ENCODE peak calls at places on chromosomes 12 and 14, in nine cellular contexts. One of them, this sample, is unnamed.

GRCh38 chr14:105172476-105172875 is 3.9 kb upstream of the JAG2 start:
- DNase-seq in fibroblast of pulmonary artery: no peak
- DNase-seq in type B pancreatic cell: no peak
- DNase-seq in WERI-Rb-1: no peak
- DNase-seq in adrenal gland: no peak
- DNase-seq in body of pancreas: no peak
- DNase-seq in osteoblast: no peak
- DNase-seq in Calu3: no peak
- DNase-seq in lower leg skin: no peak
- DNase-seq in this sample: no peak

GRCh38 chr12:26339976-26340375 is 144.6 kb downstream of the SSPN start:
- DNase-seq in fibroblast of pulmonary artery: no peak
- DNase-seq in lower leg skin: no peak
- DNase-seq in Calu3: no peak
- DNase-seq in body of pancreas: no peak
- DNase-seq in adrenal gland: no peak
- DNase-seq in type B pancreatic cell: no peak
- DNase-seq in osteoblast: no peak
- DNase-seq in WERI-Rb-1: no peak
- DNase-seq in this sample: no peak

GRCh38 chr14:85566603-85567002 is 36.7 kb downstream of the FLRT2 start:
- DNase-seq in body of pancreas: no peak
- DNase-seq in WERI-Rb-1: no peak
- DNase-seq in adrenal gland: no peak
- DNase-seq in lower leg skin: no peak
- DNase-seq in Calu3: no peak
- DNase-seq in fibroblast of pulmonary artery: peak
- DNase-seq in type B pancreatic cell: no peak
- DNase-seq in osteoblast: peak
- DNase-seq in this sample: no peak

GRCh38 chr12:128829870-128830504 is 6.2 kb upstream of the SLC15A4 start:
- DNase-seq in osteoblast: no peak
- DNase-seq in body of pancreas: no peak
- DNase-seq in lower leg skin: no peak
- DNase-seq in WERI-Rb-1: peak
- DNase-seq in Calu3: no peak
- DNase-seq in adrenal gland: peak
- DNase-seq in fibroblast of pulmonary artery: no peak
- DNase-seq in type B pancreatic cell: no peak
- DNase-seq in this sample: no peak

GRCh38 chr12:59823535-59823934 is 227.7 kb downstream of the SLC16A7 start:
- DNase-seq in WERI-Rb-1: no peak
- DNase-seq in fibroblast of pulmonary artery: no peak
- DNase-seq in type B pancreatic cell: no peak
- DNase-seq in Calu3: no peak
- DNase-seq in lower leg skin: no peak
- DNase-seq in osteoblast: no peak
- DNase-seq in adrenal gland: no peak
- DNase-seq in body of pancreas: no peak
- DNase-seq in this sample: no peak

GRCh38 chr12:111216387-111217159 is 152.3 kb downstream of the PHETA1 start:
- DNase-seq in adrenal gland: no peak
- DNase-seq in type B pancreatic cell: no peak
- DNase-seq in Calu3: no peak
- DNase-seq in fibroblast of pulmonary artery: no peak
- DNase-seq in osteoblast: no peak
- DNase-seq in WERI-Rb-1: peak
- DNase-seq in body of pancreas: no peak
- DNase-seq in lower leg skin: no peak
- DNase-seq in this sample: no peak

GRCh38 chr12:4228122-4228580 is 45.4 kb upstream of the CCND2 start:
- DNase-seq in WERI-Rb-1: no peak
- DNase-seq in adrenal gland: no peak
- DNase-seq in type B pancreatic cell: peak
- DNase-seq in fibroblast of pulmonary artery: no peak
- DNase-seq in body of pancreas: no peak
- DNase-seq in osteoblast: no peak
- DNase-seq in lower leg skin: no peak
- DNase-seq in Calu3: no peak
- DNase-seq in this sample: peak

GRCh38 chr12:2187195-2187963 is 134.6 kb downstream of the CACNA1C start:
- DNase-seq in adrenal gland: no peak
- DNase-seq in type B pancreatic cell: no peak
- DNase-seq in WERI-Rb-1: no peak
- DNase-seq in fibroblast of pulmonary artery: no peak
- DNase-seq in lower leg skin: no peak
- DNase-seq in body of pancreas: no peak
- DNase-seq in osteoblast: no peak
- DNase-seq in Calu3: no peak
- DNase-seq in this sample: no peak

DNA sequence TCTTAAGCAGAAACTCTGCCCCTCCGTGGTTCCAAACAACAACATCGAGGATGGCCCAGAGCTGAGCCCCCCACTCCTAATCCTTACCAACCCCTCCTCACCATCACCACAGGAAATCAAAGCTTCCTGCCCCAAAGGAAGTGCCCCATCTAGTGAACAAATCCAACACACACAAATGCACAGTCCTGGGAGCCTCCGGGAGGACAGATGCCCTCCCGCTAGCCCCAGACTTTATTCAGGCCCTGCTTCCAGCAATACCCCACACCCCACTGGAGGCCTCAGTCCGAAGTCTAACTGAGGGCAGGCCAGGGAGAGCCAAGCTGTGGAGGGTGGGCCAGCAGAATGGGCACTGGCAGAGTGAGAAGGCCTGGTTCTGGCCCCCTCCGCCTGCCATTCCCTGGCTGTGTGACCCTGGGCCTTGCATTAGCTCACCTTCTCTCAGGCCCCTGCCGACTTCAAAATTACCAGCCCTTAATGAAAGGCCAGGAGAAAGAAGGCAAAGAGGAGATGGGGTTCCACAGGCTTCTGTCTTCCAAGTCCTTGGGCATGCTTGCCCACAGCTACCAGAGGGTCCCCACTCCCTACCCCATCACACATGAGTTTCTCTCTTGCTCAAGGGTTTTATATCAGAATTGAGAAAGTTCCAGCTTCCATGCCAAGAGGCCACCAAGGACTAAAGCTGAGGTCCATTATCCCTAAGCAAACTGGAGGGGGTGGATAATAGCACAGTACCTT is 2.3 kb downstream of the HDAC7 start:
- DNase-seq in adrenal gland: peak
- DNase-seq in lower leg skin: peak
- DNase-seq in fibroblast of pulmonary artery: no peak
- DNase-seq in body of pancreas: no peak
- DNase-seq in Calu3: no peak
- DNase-seq in osteoblast: peak
- DNase-seq in WERI-Rb-1: no peak
- DNase-seq in type B pancreatic cell: no peak
- DNase-seq in this sample: no peak
- TF ChIP-seq CTCF in adrenal gland: no peak
- TF ChIP-seq CTCF in lower leg skin: no peak
- TF ChIP-seq CTCF in fibroblast of pulmonary artery: peak
- TF ChIP-seq CTCF in body of pancreas: no peak
- TF ChIP-seq CTCF in Calu3: no peak
- TF ChIP-seq CTCF in osteoblast: peak
- TF ChIP-seq CTCF in WERI-Rb-1: no peak
- TF ChIP-seq CTCF in type B pancreatic cell: peak
- TF ChIP-seq CTCF in this sample: peak

GRCh38 chr14:80200093-80200492 is 11.2 kb downstream of the DIO2 start:
- DNase-seq in adrenal gland: no peak
- DNase-seq in Calu3: no peak
- DNase-seq in fibroblast of pulmonary artery: no peak
- DNase-seq in type B pancreatic cell: no peak
- DNase-seq in lower leg skin: no peak
- DNase-seq in body of pancreas: no peak
- DNase-seq in WERI-Rb-1: no peak
- DNase-seq in osteoblast: no peak
- DNase-seq in this sample: no peak

GRCh38 chr14:80208426-80208950 is 2.8 kb downstream of the DIO2 start:
- DNase-seq in body of pancreas: no peak
- DNase-seq in fibroblast of pulmonary artery: no peak
- DNase-seq in type B pancreatic cell: no peak
- DNase-seq in Calu3: no peak
- DNase-seq in adrenal gland: no peak
- DNase-seq in WERI-Rb-1: no peak
- DNase-seq in osteoblast: no peak
- DNase-seq in lower leg skin: no peak
- DNase-seq in this sample: no peak

GRCh38 chr14:80206351-80206750 is 5.0 kb downstream of the DIO2 start:
- DNase-seq in WERI-Rb-1: no peak
- DNase-seq in osteoblast: no peak
- DNase-seq in adrenal gland: no peak
- DNase-seq in body of pancreas: no peak
- DNase-seq in lower leg skin: no peak
- DNase-seq in Calu3: no peak
- DNase-seq in fibroblast of pulmonary artery: no peak
- DNase-seq in type B pancreatic cell: no peak
- DNase-seq in this sample: no peak

DNA sequence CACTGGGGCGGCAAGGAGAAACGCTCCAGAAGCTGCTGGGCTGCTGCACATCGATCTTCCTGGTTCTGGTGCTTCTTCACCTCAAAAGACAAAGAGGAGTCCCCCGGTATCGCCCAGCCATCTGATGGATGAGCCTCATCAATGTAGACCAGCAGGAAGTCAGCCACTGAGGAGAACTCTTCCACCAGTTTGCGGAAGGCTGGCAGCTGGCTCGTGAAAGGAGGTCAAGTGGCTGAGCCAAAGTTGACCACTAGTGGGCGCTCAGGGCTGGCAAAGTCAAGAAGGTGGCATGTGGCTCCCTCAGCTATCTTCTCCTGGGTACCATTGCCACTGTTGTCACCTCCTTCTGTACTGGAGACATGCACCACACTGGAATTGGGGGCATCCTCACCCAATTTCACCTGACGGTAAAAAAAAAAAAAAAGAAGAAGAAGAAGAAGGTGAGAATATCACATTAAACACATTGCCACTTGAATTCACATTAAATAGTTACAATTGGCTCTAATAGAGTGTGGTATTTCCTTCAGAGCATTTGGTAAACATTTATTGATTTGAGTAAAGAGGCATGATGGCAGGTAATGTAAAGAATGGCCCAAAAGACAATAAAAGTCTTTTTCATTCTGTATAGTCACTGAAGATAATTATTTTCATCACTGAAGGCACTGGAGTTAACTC is 8.3 kb downstream of the DIO2 start:
- DNase-seq in WERI-Rb-1: peak
- DNase-seq in type B pancreatic cell: no peak
- DNase-seq in Calu3: peak
- DNase-seq in adrenal gland: peak
- DNase-seq in osteoblast: no peak
- DNase-seq in body of pancreas: no peak
- DNase-seq in lower leg skin: no peak
- DNase-seq in fibroblast of pulmonary artery: peak
- DNase-seq in this sample: no peak
- TF ChIP-seq CTCF in WERI-Rb-1: peak
- TF ChIP-seq CTCF in type B pancreatic cell: peak
- TF ChIP-seq CTCF in Calu3: peak
- TF ChIP-seq CTCF in adrenal gland: no peak
- TF ChIP-seq CTCF in osteoblast: peak
- TF ChIP-seq CTCF in body of pancreas: no peak
- TF ChIP-seq CTCF in lower leg skin: no peak
- TF ChIP-seq CTCF in fibroblast of pulmonary artery: peak
- TF ChIP-seq CTCF in this sample: peak

DNA sequence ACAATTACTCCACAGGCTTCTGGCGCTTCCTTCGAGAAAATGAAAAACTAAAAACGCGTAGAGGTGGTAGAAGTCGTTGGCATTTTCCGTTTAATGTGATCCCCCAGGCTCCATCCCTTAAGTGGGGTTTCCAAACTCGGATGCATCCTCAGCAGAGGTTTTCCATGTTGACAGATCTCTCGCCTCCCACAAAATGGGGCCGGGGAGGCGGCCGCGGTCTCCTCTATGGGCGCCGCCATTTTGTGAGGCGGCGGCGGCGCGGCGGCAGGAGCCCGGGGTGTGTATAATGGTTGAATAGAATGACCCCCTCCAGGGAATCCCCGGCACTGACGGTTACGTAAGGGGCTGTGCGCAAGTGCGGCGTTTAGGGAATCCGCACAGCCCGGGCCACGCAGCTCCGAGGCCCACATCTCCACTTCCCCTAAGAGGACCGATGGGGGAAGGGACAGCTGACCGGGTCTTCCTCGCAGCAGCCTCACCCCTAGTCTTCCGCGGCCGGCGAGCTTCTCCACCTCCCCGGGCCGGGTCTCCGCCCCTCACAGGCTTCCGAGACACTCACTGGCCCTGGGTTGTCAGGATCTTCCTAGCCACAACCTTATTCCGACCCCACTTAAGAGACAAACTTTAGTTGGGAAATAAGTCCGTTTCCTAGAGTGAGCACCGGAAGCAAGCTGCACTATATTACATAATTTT is 2.1 kb upstream of the ARID2 start:
- DNase-seq in WERI-Rb-1: peak
- DNase-seq in fibroblast of pulmonary artery: peak
- DNase-seq in type B pancreatic cell: peak
- DNase-seq in adrenal gland: peak
- DNase-seq in body of pancreas: peak
- DNase-seq in lower leg skin: peak
- DNase-seq in Calu3: peak
- DNase-seq in osteoblast: peak
- DNase-seq in this sample: peak
- TF ChIP-seq CTCF in WERI-Rb-1: no peak
- TF ChIP-seq CTCF in fibroblast of pulmonary artery: no peak
- TF ChIP-seq CTCF in type B pancreatic cell: no peak
- TF ChIP-seq CTCF in adrenal gland: no peak
- TF ChIP-seq CTCF in body of pancreas: peak
- TF ChIP-seq CTCF in lower leg skin: no peak
- TF ChIP-seq CTCF in Calu3: no peak
- TF ChIP-seq CTCF in osteoblast: no peak
- TF ChIP-seq CTCF in this sample: no peak

GRCh38 chr12:57725851-57726150 is 12.7 kb downstream of the AGAP2 start:
- DNase-seq in lower leg skin: no peak
- DNase-seq in osteoblast: no peak
- DNase-seq in fibroblast of pulmonary artery: no peak
- DNase-seq in adrenal gland: no peak
- DNase-seq in WERI-Rb-1: no peak
- DNase-seq in type B pancreatic cell: no peak
- DNase-seq in body of pancreas: no peak
- DNase-seq in Calu3: no peak
- DNase-seq in this sample: no peak

GRCh38 chr12:57724936-57725740 is 13.4 kb downstream of the AGAP2 start:
- DNase-seq in WERI-Rb-1: no peak
- DNase-seq in type B pancreatic cell: peak
- DNase-seq in osteoblast: peak
- DNase-seq in adrenal gland: no peak
- DNase-seq in fibroblast of pulmonary artery: no peak
- DNase-seq in Calu3: no peak
- DNase-seq in body of pancreas: no peak
- DNase-seq in lower leg skin: peak
- DNase-seq in this sample: peak

GRCh38 chr12:57726151-57726883 is 12.2 kb downstream of the AGAP2 start:
- DNase-seq in fibroblast of pulmonary artery: peak
- DNase-seq in body of pancreas: peak
- DNase-seq in Calu3: peak
- DNase-seq in WERI-Rb-1: peak
- DNase-seq in type B pancreatic cell: peak
- DNase-seq in lower leg skin: peak
- DNase-seq in adrenal gland: peak
- DNase-seq in osteoblast: peak
- DNase-seq in this sample: peak

GRCh38 chr12:57727758-57728395 is 10.7 kb downstream of the AGAP2 start:
- DNase-seq in lower leg skin: peak
- DNase-seq in adrenal gland: peak
- DNase-seq in type B pancreatic cell: no peak
- DNase-seq in Calu3: no peak
- DNase-seq in body of pancreas: no peak
- DNase-seq in osteoblast: peak
- DNase-seq in WERI-Rb-1: no peak
- DNase-seq in fibroblast of pulmonary artery: no peak
- DNase-seq in this sample: peak

GRCh38 chr12:57726884-57727757 is 11.4 kb downstream of the AGAP2 start:
- DNase-seq in fibroblast of pulmonary artery: no peak
- DNase-seq in adrenal gland: peak
- DNase-seq in WERI-Rb-1: peak
- DNase-seq in osteoblast: peak
- DNase-seq in Calu3: no peak
- DNase-seq in lower leg skin: peak
- DNase-seq in type B pancreatic cell: peak
- DNase-seq in body of pancreas: peak
- DNase-seq in this sample: peak
- TF ChIP-seq CTCF in fibroblast of pulmonary artery: peak
- TF ChIP-seq CTCF in adrenal gland: no peak
- TF ChIP-seq CTCF in WERI-Rb-1: peak
- TF ChIP-seq CTCF in osteoblast: no peak
- TF ChIP-seq CTCF in Calu3: no peak
- TF ChIP-seq CTCF in lower leg skin: no peak
- TF ChIP-seq CTCF in type B pancreatic cell: peak
- TF ChIP-seq CTCF in body of pancreas: peak
- TF ChIP-seq CTCF in this sample: peak